ENCODE peak calls at places on chromosomes 11 and 22, in nine cellular contexts. L is heart right ventricle, O is kidney epithelial cell, Y is uterus, V is mammary epithelial cell, R is tibial artery, H is RWPE1, B is mucosa of descending colon, F is A549. A is an unnamed sample.
A peak's percentile ranks its signal among the peaks of the same experiment; 100 is the strongest.

GRCh38 chr22:50398698-50399648 is 55.8 kb downstream of the PPP6R2 start:
- DNase-seq in R (no peak), V (no peak), F (no peak), L (no peak), O (no peak), B (no peak), Y (no peak), H (no peak), A (no peak)

GRCh38 chr11:3885855-3886254 is 30.4 kb downstream of the STIM1 start:
- DNase-seq in B (no peak), Y (no peak), F (no peak), R (no peak), O (no peak), L (no peak), H (no peak), V (peak; percentile 88), A (no peak)

GRCh38 chr11:114040706-114041211 is 18.8 kb upstream of the ZBTB16 start:
- DNase-seq in H (peak; percentile 67), V (peak; percentile 20), Y (peak; percentile 78), R (no peak), B (peak; percentile 66), O (peak; percentile 41), F (no peak), L (no peak), A (no peak)

GRCh38 chr11:94851864-94852581 is 83.9 kb downstream of the AMOTL1 start:
- DNase-seq in L (no peak), B (no peak), F (no peak), V (peak; percentile 94), Y (no peak), H (peak; percentile 92), R (no peak), O (no peak), A (no peak)

GRCh38 chr11:133163463-133164419 is 368.6 kb downstream of the OPCML start:
- DNase-seq in B (no peak), L (no peak), F (peak; percentile 4), H (no peak), Y (no peak), R (no peak), V (peak; percentile 32), O (peak; percentile 12), A (no peak)

GRCh38 chr22:46995501-46996360 is 233.3 kb downstream of the TBC1D22A start:
- DNase-seq in O (no peak), L (no peak), F (no peak), V (no peak), B (no peak), R (no peak), Y (no peak), H (no peak), A (no peak)

GRCh38 chr11:14308114-14308896 is 50.7 kb downstream of the RRAS2 start:
- DNase-seq in F (peak; percentile 59), Y (no peak), L (no peak), H (peak; percentile 54), O (no peak), R (no peak), B (no peak), V (peak; percentile 32), A (no peak)

GRCh38 chr11:56967726-56968125 is 21.0 kb upstream of the OR5AK2 start:
- DNase-seq in L (no peak), H (no peak), R (no peak), V (peak; percentile 6), F (no peak), B (no peak), O (no peak), Y (no peak), A (no peak)

GRCh38 chr11:77175869-77176539 is 48.0 kb downstream of the MYO7A start:
- DNase-seq in O (no peak), Y (no peak), R (peak; percentile 64), L (peak; percentile 54), F (no peak), H (no peak), V (no peak), B (peak; percentile 55), A (peak; percentile 40)

GRCh38 chr11:697028-697491 is 1.4 kb downstream of the TMEM80 start:
- DNase-seq in L (no peak), H (no peak), Y (no peak), F (no peak), B (peak; percentile 57), O (peak; percentile 71), V (peak; percentile 94), R (no peak), A (no peak)

GRCh38 chr11:112902411-112903011 is 58.7 kb upstream of the NCAM1 start:
- DNase-seq in O (no peak), V (no peak), L (no peak), H (no peak), B (no peak), Y (peak; percentile 64), F (no peak), R (no peak), A (no peak)

DNA sequence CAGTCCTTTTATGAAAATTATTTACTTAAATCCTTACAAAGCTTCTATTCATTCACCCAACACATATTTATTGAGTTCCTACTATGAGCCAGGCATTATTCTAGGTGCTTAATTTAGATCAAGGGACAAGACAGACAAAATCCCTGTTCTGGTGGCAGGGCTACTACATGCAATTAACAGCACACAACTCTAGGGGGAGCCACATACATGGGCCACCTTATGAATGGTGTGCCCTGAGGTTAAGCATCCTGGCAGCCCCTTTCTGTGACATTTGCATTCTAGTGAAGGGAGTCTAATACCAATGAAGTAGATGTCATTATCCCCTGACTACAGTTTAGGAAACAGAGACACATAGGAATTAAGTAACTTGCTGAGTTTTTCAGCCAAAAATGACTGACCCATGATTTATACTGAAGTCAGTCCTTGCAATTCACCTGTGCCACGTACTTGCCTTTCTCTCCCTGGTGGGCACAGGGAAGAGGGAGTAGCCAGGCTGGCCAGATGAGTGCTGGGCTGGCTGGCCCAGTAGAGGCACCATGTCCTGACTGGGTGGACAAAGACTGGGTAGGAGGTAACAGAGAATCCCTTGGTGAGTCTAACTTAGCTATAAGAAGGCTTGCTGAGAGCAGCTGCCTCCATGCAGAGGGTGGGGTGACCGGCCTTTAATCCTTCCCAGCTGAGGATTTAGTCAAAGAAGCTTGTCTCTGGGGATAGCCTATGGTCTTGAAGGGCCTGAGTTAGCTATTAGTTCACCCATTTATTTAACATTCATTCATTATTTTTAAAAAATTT is 52.0 kb upstream of the ELF5 start:
- DNase-seq in V (no peak), B (no peak), R (no peak), H (no peak), F (peak; percentile 14), Y (no peak), O (no peak), L (no peak), A (no peak)
- TF ChIP-seq CTCF in V (peak; percentile 51), B (no peak), R (no peak), H (peak; percentile 16), F (peak; percentile 48), Y (no peak), O (peak; percentile 31), L (no peak), A (peak; percentile 62)

DNA sequence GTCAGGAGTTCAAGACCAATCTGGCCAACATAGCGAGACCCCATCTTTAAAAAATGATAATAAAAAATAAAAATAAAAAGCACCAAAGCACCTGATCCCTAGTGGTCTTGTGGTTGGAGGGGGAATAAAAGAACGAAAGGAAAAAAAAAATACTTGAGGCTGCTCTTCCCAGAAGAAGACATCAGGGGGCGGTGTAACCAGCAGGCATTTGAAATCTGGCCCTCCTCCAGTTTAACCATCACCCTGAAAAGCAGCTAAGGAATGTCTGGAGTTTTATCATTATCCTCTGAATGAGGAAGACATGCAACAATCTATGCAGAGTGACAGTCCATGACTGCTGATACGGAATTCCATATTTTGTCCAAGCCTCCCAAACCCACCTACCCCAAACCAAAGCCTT is 5.6 kb upstream of the KCTD17 start:
- DNase-seq in O (no peak), Y (no peak), V (no peak), F (peak; percentile 32), B (no peak), H (no peak), R (no peak), L (no peak), A (no peak)
- TF ChIP-seq CTCF in O (peak; percentile 59), Y (no peak), V (peak; percentile 59), F (peak; percentile 46), B (peak; percentile 25), H (no peak), R (no peak), L (peak; percentile 50), A (peak; percentile 68)

GRCh38 chr11:72352859-72353551 is 81.3 kb downstream of the CLPB start:
- DNase-seq in Y (peak; percentile 59), R (no peak), F (no peak), B (no peak), L (no peak), H (no peak), O (no peak), V (peak; percentile 10), A (peak; percentile 28)
- TF ChIP-seq CTCF in Y (peak; percentile 51), R (no peak), F (no peak), B (no peak), L (peak; percentile 43), H (no peak), O (peak; percentile 44), V (peak; percentile 5), A (no peak)

DNA sequence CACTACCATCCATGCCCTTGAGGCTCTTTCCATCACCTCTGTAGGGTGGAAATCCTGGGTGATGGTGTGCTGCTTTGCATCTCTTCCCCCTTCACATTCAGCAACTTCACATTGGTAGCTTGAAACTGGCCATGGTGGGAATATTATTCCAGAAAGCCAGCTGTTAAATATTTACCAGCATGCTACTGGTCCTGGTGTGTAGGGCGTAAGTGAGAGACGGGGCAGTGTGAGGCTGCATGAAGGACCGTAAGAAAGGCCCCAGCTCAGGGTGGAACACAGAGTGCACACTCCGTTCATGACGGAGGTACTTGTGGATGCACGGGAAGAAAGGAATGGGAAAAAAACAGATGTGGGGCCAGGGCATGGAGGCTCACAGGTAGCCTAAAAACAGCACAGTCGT is 121.3 kb downstream of the PKNOX2 start:
- DNase-seq in L (no peak), R (no peak), F (no peak), O (no peak), B (no peak), H (no peak), Y (no peak), V (no peak), A (no peak)
- TF ChIP-seq CTCF in L (no peak), R (no peak), F (no peak), O (no peak), B (no peak), H (no peak), Y (no peak), V (no peak), A (no peak)

DNA sequence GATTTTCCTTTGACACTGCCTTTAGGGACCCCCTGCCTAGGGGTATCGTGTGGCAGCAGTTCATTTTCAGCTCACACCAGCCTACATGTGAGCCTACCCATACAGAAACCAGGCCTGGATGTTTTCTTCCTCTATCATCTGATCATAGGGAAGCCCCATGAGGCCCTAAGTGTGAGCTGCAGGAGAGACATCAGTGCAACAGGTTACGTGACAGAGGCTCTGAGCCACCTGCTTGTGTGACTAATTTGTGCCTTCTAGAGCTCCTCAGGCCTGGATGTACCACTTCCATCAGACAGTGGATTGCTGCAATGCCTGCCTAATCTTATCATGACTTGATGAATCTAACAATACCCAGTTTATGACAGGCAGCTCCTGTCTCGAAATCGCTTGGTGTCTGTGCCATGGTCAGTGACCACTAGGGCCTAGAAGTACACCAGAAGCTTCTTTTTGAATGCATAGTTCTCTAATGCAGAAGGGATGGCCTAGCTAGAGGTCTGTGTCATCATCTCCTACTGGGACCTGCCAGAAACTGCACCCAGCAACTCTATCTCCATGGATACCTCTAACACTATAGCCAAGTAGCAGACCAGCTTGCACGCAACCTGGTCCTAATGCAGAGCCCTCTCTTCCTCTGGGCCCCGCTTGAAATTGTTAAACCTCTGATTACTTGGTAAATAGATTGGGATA is 109.7 kb upstream of the CLPB start:
- DNase-seq in R (no peak), B (no peak), V (no peak), L (no peak), Y (no peak), H (no peak), F (no peak), O (no peak), A (no peak)
- TF ChIP-seq CTCF in R (no peak), B (no peak), V (no peak), L (no peak), Y (no peak), H (no peak), F (no peak), O (no peak), A (no peak)

A was measured in glutamatergic neuron.